ENCODE peak calls at places on chromosomes 13 and 19, in six cellular contexts. R is activated B cell treated with CpG ODN at 0.5 μM for 24 hours; K is naive thymus-derived CD4-positive, alpha-beta T cell; U is choroid plexus epithelial cell; P is anterior cingulate cortex; Q is NCI-H1105 treated with DMSO at 0.1 percent for 48 hours. Y is an unnamed sample.

GRCh38 chr19:35518313-35518712 is 4.9 kb upstream of the DMKN start:
- DNase-seq in Q (no peak), R (no peak), K (no peak), U (peak; percentile 96), P (no peak), Y (peak; percentile 86)

GRCh38 chr13:113897966-113898365 is 34.1 kb upstream of the GAS6 start:
- DNase-seq in K (no peak), R (no peak), P (no peak), U (no peak), Q (no peak), Y (peak; percentile 54)

GRCh38 chr19:38277549-38277948 is 13.2 kb downstream of the SPINT2 start:
- DNase-seq in P (no peak), K (no peak), U (peak; percentile 47), R (no peak), Q (no peak), Y (no peak)

GRCh38 chr19:57527136-57527881 is at the start of gene ZNF549:
- DNase-seq in P (peak; percentile 82), U (peak; percentile 94), K (peak; percentile 89), R (peak; percentile 78), Q (peak; percentile 96), Y (peak; percentile 97)

GRCh38 chr19:55644842-55645511 is 1.5 kb downstream of the ZNF581 start:
- DNase-seq in K (no peak), P (no peak), U (no peak), R (no peak), Q (no peak), Y (no peak)

GRCh38 chr13:43720780-43721397 is 65.9 kb downstream of the ENOX1 start:
- DNase-seq in K (no peak), P (no peak), U (peak; percentile 44), R (no peak), Q (no peak), Y (no peak)

GRCh38 chr13:100608906-100609305 is 20.3 kb upstream of the GGACT start:
- DNase-seq in P (no peak), U (peak; percentile 34), K (no peak), R (no peak), Q (no peak), Y (no peak)

GRCh38 chr13:98141938-98142426 is 912 bp upstream of the FARP1 start:
- DNase-seq in R (no peak), Q (no peak), U (no peak), P (peak; percentile 20), K (no peak), Y (no peak)

GRCh38 chr19:50162988-50163387 is at the start of gene IZUMO2:
- DNase-seq in Q (no peak), R (no peak), K (no peak), P (no peak), U (no peak), Y (no peak)

GRCh38 chr19:41323023-41323422 is 13.1 kb downstream of the CCDC97 start:
- DNase-seq in U (peak; percentile 88), K (no peak), Q (no peak), P (no peak), R (no peak), Y (peak; percentile 52)

GRCh38 chr19:49739933-49740332 is 23.2 kb downstream of the TSKS start:
- DNase-seq in Q (no peak), R (no peak), U (no peak), P (no peak), K (no peak), Y (no peak)

GRCh38 chr19:35852029-35852780 is at the start of gene NPHS1:
- DNase-seq in K (no peak), P (no peak), Q (no peak), U (no peak), R (no peak), Y (no peak)

GRCh38 chr19:4976412-4977298 is 7.7 kb downstream of the KDM4B start:
- DNase-seq in P (no peak), U (peak; percentile 98), Q (no peak), R (no peak), K (no peak), Y (peak; percentile 86)

GRCh38 chr13:106349080-106349841 is 186.2 kb downstream of the EFNB2 start:
- DNase-seq in Q (peak; percentile 92), R (no peak), U (peak; percentile 36), P (no peak), K (no peak), Y (peak; percentile 71)

GRCh38 chr19:35592226-35592625 is 6.3 kb downstream of the PMIS2 start:
- DNase-seq in U (peak; percentile 72), K (peak; percentile 40), Q (peak; percentile 27), P (no peak), R (no peak), Y (peak; percentile 22)

GRCh38 chr19:31930401-31930800 is 415.0 kb upstream of the ZNF507 start:
- DNase-seq in R (no peak), K (no peak), Q (no peak), P (no peak), U (no peak), Y (no peak)

GRCh38 chr13:68173111-68173510 is 943.0 kb upstream of the PCDH9 start:
- DNase-seq in P (no peak), U (peak; percentile 26), K (no peak), Q (no peak), R (no peak), Y (peak; percentile 33)

GRCh38 chr19:12162882-12163806 is at the start of gene ZNF136:
- DNase-seq in Q (peak; percentile 95), K (peak; percentile 92), R (peak; percentile 83), U (peak; percentile 97), P (peak; percentile 89), Y (peak; percentile 98)

GRCh38 chr19:47390533-47391488 is 28.5 kb downstream of the MEIS3 start:
- DNase-seq in Q (no peak), R (no peak), K (no peak), P (no peak), U (no peak), Y (peak; percentile 71)

GRCh38 chr13:18212873-18213272 is 968.8 kb downstream of the TUBA3C start:
- DNase-seq in R (no peak), P (no peak), Q (no peak), K (no peak), U (peak; percentile 6), Y (no peak)

GRCh38 chr19:10523135-10523636 is 5.9 kb upstream of the S1PR5 start:
- DNase-seq in K (no peak), U (no peak), R (no peak), Q (no peak), P (no peak), Y (no peak)

GRCh38 chr19:6161271-6161850 is 25.9 kb downstream of the ACSBG2 start:
- DNase-seq in K (peak; percentile 84), Q (no peak), R (no peak), U (no peak), P (no peak), Y (no peak)

GRCh38 chr13:25860862-25861261 is 191.0 kb downstream of the SHISA2 start:
- DNase-seq in P (no peak), Q (no peak), U (peak; percentile 87), R (no peak), K (no peak), Y (peak; percentile 64)

GRCh38 chr13:39317284-39317683 is 279.0 kb downstream of the NHLRC3 start:
- DNase-seq in P (no peak), U (peak; percentile 84), K (no peak), R (no peak), Q (no peak), Y (peak; percentile 81)

GRCh38 chr19:48363500-48363809 is 285 bp downstream of the TMEM143 start:
- DNase-seq in R (no peak), U (no peak), P (no peak), K (no peak), Q (no peak), Y (no peak)

GRCh38 chr13:76331948-76332712 is 554.1 kb downstream of the KCTD12 start:
- DNase-seq in U (peak; percentile 94), Q (peak; percentile 2), R (no peak), K (no peak), P (no peak), Y (peak; percentile 14)

GRCh38 chr13:98261165-98261672 is 84.2 kb upstream of the RNF113B start:
- DNase-seq in P (no peak), R (no peak), K (no peak), Q (no peak), U (no peak), Y (no peak)

GRCh38 chr13:58704953-58705352 is 1073.4 kb downstream of the PCDH17 start:
- DNase-seq in R (no peak), Q (no peak), U (no peak), P (no peak), K (no peak), Y (no peak)

GRCh38 chr13:30340367-30341184 is 33.2 kb upstream of the KATNAL1 start:
- DNase-seq in U (peak; percentile 82), P (no peak), R (no peak), K (no peak), Q (no peak), Y (peak; percentile 66)

Y was measured in astrocyte of the hippocampus.